ENCODE peak calls at places on chromosomes 7 and 10, in five cellular contexts. T is upper lobe of right lung, N is coronary artery, G is ascending aorta, U is uterus. D is an unnamed sample.

GRCh38 chr7:141702047-141702567 is at the start of gene DENND11:
- DNase-seq in U (no peak), T (peak), N (no peak), G (no peak), D (peak)

GRCh38 chr7:6637544-6638229 is 569 bp downstream of the ZNF316 start:
- DNase-seq in T (peak), G (no peak), U (no peak), N (no peak), D (peak)

GRCh38 chr10:89332092-89332633 is 4.4 kb downstream of the IFIT3 start:
- DNase-seq in U (peak), T (no peak), N (no peak), G (no peak), D (no peak)

GRCh38 chr7:117034851-117035462 is 81.7 kb downstream of the ST7 start:
- DNase-seq in U (no peak), T (no peak), N (no peak), G (no peak), D (no peak)

GRCh38 chr7:33895025-33895804 is 10.1 kb upstream of the BMPER start:
- DNase-seq in G (peak), T (peak), N (peak), U (peak), D (peak)

GRCh38 chr10:4234661-4235060 is 449.7 kb upstream of the KLF6 start:
- DNase-seq in N (no peak), T (no peak), G (no peak), U (no peak), D (no peak)

GRCh38 chr10:22997102-22997501 is 69.2 kb downstream of the ARMC3 start:
- DNase-seq in G (no peak), T (no peak), N (no peak), U (no peak), D (peak)

GRCh38 chr10:63466168-63466935 is 575 bp upstream of the JMJD1C start:
- DNase-seq in N (no peak), T (no peak), G (no peak), U (peak), D (peak)

GRCh38 chr7:128791121-128791967 is 424 bp upstream of the CCDC136 start:
- DNase-seq in U (peak), G (peak), T (peak), N (no peak), D (peak)

GRCh38 chr10:93309062-93309461 is 173.1 kb downstream of the MYOF start:
- DNase-seq in G (no peak), U (no peak), T (no peak), N (no peak), D (no peak)

GRCh38 chr7:13848576-13849527 is 140.6 kb downstream of the ETV1 start:
- DNase-seq in U (no peak), G (no peak), T (no peak), N (no peak), D (no peak)

GRCh38 chr10:34808789-34809745 is 6.0 kb downstream of the PARD3 start:
- DNase-seq in U (no peak), G (no peak), N (no peak), T (no peak), D (no peak)

GRCh38 chr7:75776295-75776971 is 4.4 kb upstream of the CCL26 start:
- DNase-seq in T (no peak), N (no peak), G (no peak), U (no peak), D (no peak)

GRCh38 chr7:139232893-139233292 is 1.9 kb downstream of the UBN2 start:
- DNase-seq in U (no peak), T (no peak), N (no peak), G (no peak), D (no peak)

GRCh38 chr10:109929501-109930219 is 6.3 kb upstream of the XPNPEP1 start:
- DNase-seq in G (no peak), N (no peak), U (no peak), T (no peak), D (no peak)

GRCh38 chr7:108079291-108080057 is 50.7 kb downstream of the LAMB4 start:
- DNase-seq in G (no peak), U (no peak), T (no peak), N (no peak), D (peak)

GRCh38 chr10:131172433-131172832 is 139.1 kb downstream of the TCERG1L start:
- DNase-seq in N (peak), G (no peak), U (no peak), T (peak), D (no peak)

GRCh38 chr7:90655566-90655965 is 59.4 kb downstream of the CDK14 start:
- DNase-seq in U (no peak), N (no peak), T (no peak), G (no peak), D (no peak)

GRCh38 chr10:34575882-34576281 is 239.2 kb downstream of the PARD3 start:
- DNase-seq in N (no peak), T (no peak), U (no peak), G (no peak), D (no peak)

GRCh38 chr10:119281581-119282071 is 74.3 kb downstream of the GRK5 start:
- DNase-seq in T (peak), U (peak), N (peak), G (no peak), D (peak)

GRCh38 chr10:119981826-119982225 is 89.3 kb downstream of the SEC23IP start:
- DNase-seq in T (no peak), N (no peak), G (no peak), U (no peak), D (no peak)

GRCh38 chr10:28996345-28996744 is 292.5 kb upstream of the LYZL1 start:
- DNase-seq in N (no peak), G (no peak), U (no peak), T (no peak), D (no peak)

GRCh38 chr7:146773506-146773905 is 656.9 kb downstream of the CNTNAP2 start:
- DNase-seq in N (no peak), U (no peak), G (no peak), T (no peak), D (no peak)

GRCh38 chr7:96237040-96237439 is 84.9 kb downstream of the SLC25A13 start:
- DNase-seq in T (no peak), N (no peak), G (no peak), U (no peak), D (no peak)

GRCh38 chr10:126731613-126731995 is 61.1 kb upstream of the C10orf90 start:
- DNase-seq in N (no peak), G (no peak), U (no peak), T (no peak), D (no peak)

GRCh38 chr10:126732308-126732707 is 61.8 kb upstream of the C10orf90 start:
- DNase-seq in T (no peak), G (no peak), N (no peak), U (no peak), D (no peak)

GRCh38 chr10:126730856-126731612 is 60.5 kb upstream of the C10orf90 start:
- DNase-seq in N (no peak), G (no peak), T (no peak), U (no peak), D (no peak)

GRCh38 chr10:126734015-126734414 is 63.5 kb upstream of the C10orf90 start:
- DNase-seq in N (no peak), U (no peak), T (no peak), G (no peak), D (no peak)

GRCh38 chr10:126729314-126729871 is 58.9 kb upstream of the C10orf90 start:
- DNase-seq in G (no peak), T (no peak), N (no peak), U (no peak), D (no peak)
- H3K27ac ChIP-seq in G (no peak), T (no peak), N (no peak), U (no peak), D (no peak)

GRCh38 chr10:76779163-76779820 is 858.3 kb downstream of the KCNMA1 start:
- DNase-seq in G (no peak), T (no peak), N (no peak), U (no peak), D (no peak)
- TF ChIP-seq CTCF in G (peak), T (no peak), N (no peak), U (no peak), D (no peak)

DNA sequence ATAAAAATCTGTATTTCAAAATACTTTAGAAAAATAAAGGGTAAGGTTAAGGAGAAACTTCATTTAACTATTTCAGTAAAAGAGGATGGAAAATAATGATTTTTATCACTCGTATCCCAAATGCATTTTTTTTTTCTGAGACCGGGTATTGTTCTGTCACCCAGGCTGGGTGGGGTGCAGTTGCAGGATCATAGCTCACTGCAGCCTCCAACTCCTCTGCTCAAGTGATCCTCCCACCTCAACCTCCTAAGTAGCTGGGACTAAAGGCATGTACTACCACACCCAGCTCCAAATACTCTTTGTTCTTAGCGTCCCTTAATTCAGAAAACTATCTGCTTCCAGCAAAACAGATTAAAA is 11.8 kb downstream of the KMT2C start:
- DNase-seq in G (no peak), T (no peak), N (no peak), U (no peak), D (no peak)
- H3K27ac ChIP-seq in G (no peak), T (no peak), N (no peak), U (no peak), D (no peak)

GRCh38 chr10:30125484-30125883 is 66.1 kb upstream of the JCAD start:
- DNase-seq in U (no peak), T (no peak), G (no peak), N (no peak), D (no peak)
- TF ChIP-seq CTCF in U (no peak), T (no peak), G (no peak), N (no peak), D (no peak)

DNA sequence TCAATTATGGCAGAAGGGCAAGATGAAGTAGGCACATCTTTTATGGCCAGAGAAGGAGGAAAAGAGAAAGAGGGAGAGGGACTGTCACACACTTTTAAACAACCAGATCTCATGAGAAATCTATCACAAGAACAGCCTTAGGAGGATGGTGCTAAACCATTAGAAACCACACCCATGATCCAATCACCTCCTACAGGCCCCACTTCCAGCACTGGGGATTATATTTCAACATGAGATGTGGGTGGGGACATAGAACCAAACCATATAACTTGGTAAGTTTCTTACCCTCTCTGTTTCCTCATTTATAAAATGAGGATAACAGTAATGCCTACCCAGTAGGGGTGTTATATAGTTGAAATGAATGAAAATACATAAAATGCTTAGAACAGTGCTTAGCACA is 66.0 kb downstream of the CHCHD3 start:
- DNase-seq in G (no peak), N (no peak), U (no peak), T (no peak), D (no peak)
- H3K27ac ChIP-seq in G (no peak), N (no peak), U (no peak), T (no peak), D (no peak)

D was measured in WERI-Rb-1.